ENCODE peak calls at places on chromosome 5, in seven cellular contexts. One of them, this sample, is unnamed.

GRCh38 chr5:1020461-1020961 is 11.9 kb downstream of the NKD2 start:
- DNase-seq in aorta: peak; percentile 65
- DNase-seq in IMR-90: no peak
- DNase-seq in cardiac muscle cell: no peak
- DNase-seq in stomach: no peak
- DNase-seq in neuronal stem cell: no peak
- DNase-seq in A549: no peak
- DNase-seq in this sample: no peak

GRCh38 chr5:22242532-22242931 is 610.6 kb downstream of the CDH12 start:
- DNase-seq in IMR-90: no peak
- DNase-seq in neuronal stem cell: no peak
- DNase-seq in A549: no peak
- DNase-seq in cardiac muscle cell: no peak
- DNase-seq in stomach: no peak
- DNase-seq in aorta: no peak
- DNase-seq in this sample: no peak

GRCh38 chr5:155089649-155090048 is 76.1 kb downstream of the KIF4B start:
- DNase-seq in stomach: no peak
- DNase-seq in neuronal stem cell: no peak
- DNase-seq in aorta: no peak
- DNase-seq in A549: no peak
- DNase-seq in cardiac muscle cell: peak; percentile 25
- DNase-seq in IMR-90: no peak
- DNase-seq in this sample: no peak

GRCh38 chr5:132353593-132353992 is 15.9 kb upstream of the SLC22A5 start:
- DNase-seq in IMR-90: no peak
- DNase-seq in stomach: no peak
- DNase-seq in A549: no peak
- DNase-seq in aorta: no peak
- DNase-seq in neuronal stem cell: no peak
- DNase-seq in cardiac muscle cell: no peak
- DNase-seq in this sample: no peak

GRCh38 chr5:174725991-174726601 is 1.7 kb downstream of the MSX2 start:
- DNase-seq in neuronal stem cell: no peak
- DNase-seq in cardiac muscle cell: no peak
- DNase-seq in aorta: no peak
- DNase-seq in stomach: no peak
- DNase-seq in IMR-90: no peak
- DNase-seq in A549: no peak
- DNase-seq in this sample: no peak

GRCh38 chr5:9544502-9545300 is 1.2 kb downstream of the SEMA5A start:
- DNase-seq in aorta: peak; percentile 95
- DNase-seq in neuronal stem cell: peak; percentile 84
- DNase-seq in IMR-90: peak; percentile 80
- DNase-seq in A549: peak; percentile 59
- DNase-seq in cardiac muscle cell: peak; percentile 87
- DNase-seq in stomach: peak; percentile 82
- DNase-seq in this sample: peak; percentile 91

GRCh38 chr5:125134216-125135081 is 388.0 kb upstream of the ZNF608 start:
- DNase-seq in cardiac muscle cell: peak; percentile 60
- DNase-seq in IMR-90: peak; percentile 91
- DNase-seq in aorta: no peak
- DNase-seq in neuronal stem cell: peak; percentile 17
- DNase-seq in A549: peak; percentile 51
- DNase-seq in stomach: no peak
- DNase-seq in this sample: no peak

GRCh38 chr5:40288791-40289475 is 390.8 kb upstream of the PTGER4 start:
- DNase-seq in aorta: no peak
- DNase-seq in stomach: no peak
- DNase-seq in cardiac muscle cell: no peak
- DNase-seq in IMR-90: no peak
- DNase-seq in neuronal stem cell: no peak
- DNase-seq in A549: no peak
- DNase-seq in this sample: no peak

GRCh38 chr5:170393235-170393634 is 4.1 kb upstream of the KCNMB1 start:
- DNase-seq in cardiac muscle cell: no peak
- DNase-seq in neuronal stem cell: no peak
- DNase-seq in IMR-90: no peak
- DNase-seq in aorta: no peak
- DNase-seq in A549: no peak
- DNase-seq in stomach: no peak
- DNase-seq in this sample: no peak

GRCh38 chr5:154712518-154713437 is 42.4 kb upstream of the LARP1 start:
- DNase-seq in IMR-90: no peak
- DNase-seq in cardiac muscle cell: no peak
- DNase-seq in aorta: no peak
- DNase-seq in A549: no peak
- DNase-seq in stomach: peak; percentile 88
- DNase-seq in neuronal stem cell: no peak
- DNase-seq in this sample: no peak

GRCh38 chr5:82562696-82563240 is 284.6 kb upstream of the RPS23 start:
- DNase-seq in IMR-90: no peak
- DNase-seq in neuronal stem cell: no peak
- DNase-seq in stomach: no peak
- DNase-seq in aorta: no peak
- DNase-seq in cardiac muscle cell: no peak
- DNase-seq in A549: no peak
- DNase-seq in this sample: no peak

GRCh38 chr5:57117601-57118000 is 56.3 kb upstream of the GPBP1 start:
- DNase-seq in A549: no peak
- DNase-seq in stomach: no peak
- DNase-seq in aorta: no peak
- DNase-seq in IMR-90: no peak
- DNase-seq in neuronal stem cell: no peak
- DNase-seq in cardiac muscle cell: no peak
- DNase-seq in this sample: no peak

GRCh38 chr5:148984333-148984732 is 78.5 kb downstream of the SH3TC2 start:
- DNase-seq in aorta: no peak
- DNase-seq in cardiac muscle cell: no peak
- DNase-seq in IMR-90: peak; percentile 76
- DNase-seq in A549: peak; percentile 36
- DNase-seq in stomach: no peak
- DNase-seq in neuronal stem cell: no peak
- DNase-seq in this sample: peak; percentile 81

GRCh38 chr5:145509336-145510150 is 325.6 kb downstream of the PRELID2 start:
- DNase-seq in aorta: no peak
- DNase-seq in cardiac muscle cell: no peak
- DNase-seq in stomach: no peak
- DNase-seq in A549: no peak
- DNase-seq in neuronal stem cell: no peak
- DNase-seq in IMR-90: peak; percentile 63
- DNase-seq in this sample: no peak

GRCh38 chr5:139648205-139649081 is at the start of gene CXXC5:
- DNase-seq in cardiac muscle cell: peak; percentile 92
- DNase-seq in neuronal stem cell: peak; percentile 89
- DNase-seq in IMR-90: peak; percentile 83
- DNase-seq in stomach: peak; percentile 87
- DNase-seq in A549: peak; percentile 81
- DNase-seq in aorta: peak; percentile 96
- DNase-seq in this sample: no peak

GRCh38 chr5:133890776-133891280 is 77.6 kb downstream of the C5orf15 start:
- DNase-seq in cardiac muscle cell: no peak
- DNase-seq in neuronal stem cell: no peak
- DNase-seq in A549: no peak
- DNase-seq in aorta: peak; percentile 34
- DNase-seq in IMR-90: no peak
- DNase-seq in stomach: no peak
- DNase-seq in this sample: peak; percentile 23

GRCh38 chr5:133889271-133889905 is 79.0 kb downstream of the C5orf15 start:
- DNase-seq in aorta: peak; percentile 14
- DNase-seq in stomach: no peak
- DNase-seq in cardiac muscle cell: no peak
- DNase-seq in IMR-90: no peak
- DNase-seq in A549: no peak
- DNase-seq in neuronal stem cell: no peak
- DNase-seq in this sample: no peak

GRCh38 chr5:133891390-133891789 is 77.0 kb downstream of the C5orf15 start:
- DNase-seq in aorta: peak; percentile 44
- DNase-seq in stomach: no peak
- DNase-seq in IMR-90: no peak
- DNase-seq in neuronal stem cell: no peak
- DNase-seq in A549: no peak
- DNase-seq in cardiac muscle cell: no peak
- DNase-seq in this sample: peak; percentile 55

GRCh38 chr5:133888625-133888991 is 79.8 kb downstream of the C5orf15 start:
- DNase-seq in cardiac muscle cell: no peak
- DNase-seq in aorta: peak; percentile 12
- DNase-seq in IMR-90: no peak
- DNase-seq in stomach: no peak
- DNase-seq in neuronal stem cell: no peak
- DNase-seq in A549: no peak
- DNase-seq in this sample: no peak

GRCh38 chr5:133890308-133890707 is 78.1 kb downstream of the C5orf15 start:
- DNase-seq in stomach: no peak
- DNase-seq in neuronal stem cell: no peak
- DNase-seq in cardiac muscle cell: no peak
- DNase-seq in aorta: peak; percentile 22
- DNase-seq in IMR-90: no peak
- DNase-seq in A549: no peak
- DNase-seq in this sample: peak; percentile 29
- H3K4me1 ChIP-seq in stomach: no peaks in the 10 kb centered on the region
- H3K4me1 ChIP-seq in neuronal stem cell: no peaks in the 10 kb centered on the region
- H3K4me1 ChIP-seq in cardiac muscle cell: no peaks in the 10 kb centered on the region
- H3K4me1 ChIP-seq in aorta: no peaks in the 10 kb centered on the region
- H3K4me1 ChIP-seq in IMR-90: no peaks in the 10 kb centered on the region
- H3K4me1 ChIP-seq in A549: no peaks in the 10 kb centered on the region
- H3K4me1 ChIP-seq in this sample: no peaks in the 10 kb centered on the region

DNA sequence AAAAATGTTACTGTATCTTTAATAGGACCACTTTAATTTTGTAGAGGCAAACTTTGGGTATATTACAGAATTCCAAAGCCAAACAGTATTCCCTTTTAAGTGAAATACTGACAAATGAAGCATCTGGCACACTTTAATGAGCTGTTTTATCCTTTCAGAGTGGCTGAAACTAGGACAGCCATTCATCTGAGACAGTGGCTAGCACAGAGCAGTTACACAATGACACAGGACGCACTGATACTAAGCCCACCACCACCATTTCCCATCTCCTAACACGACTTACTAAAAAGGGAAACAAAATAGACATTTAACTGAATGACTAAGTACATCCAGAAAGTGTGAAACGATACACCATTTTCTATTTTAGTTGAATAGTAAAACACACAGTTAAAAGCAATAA is 120.4 kb upstream of the RETREG1 start:
- DNase-seq in cardiac muscle cell: no peak
- DNase-seq in IMR-90: no peak
- DNase-seq in A549: no peak
- DNase-seq in aorta: no peak
- DNase-seq in stomach: no peak
- DNase-seq in neuronal stem cell: no peak
- DNase-seq in this sample: no peak
- H3K4me3 ChIP-seq in cardiac muscle cell: no peak overlapping the region
- H3K4me3 ChIP-seq in IMR-90: no peak overlapping the region
- H3K4me3 ChIP-seq in A549: no peak overlapping the region
- H3K4me3 ChIP-seq in aorta: no peak overlapping the region
- H3K4me3 ChIP-seq in stomach: peak overlapping the region; percentile 11
- H3K4me3 ChIP-seq in neuronal stem cell: no peak overlapping the region
- H3K4me3 ChIP-seq in this sample: no peak overlapping the region

GRCh38 chr5:89268460-89268859 is 385.5 kb upstream of the MEF2C start:
- DNase-seq in IMR-90: no peak
- DNase-seq in neuronal stem cell: no peak
- DNase-seq in A549: no peak
- DNase-seq in aorta: no peak
- DNase-seq in cardiac muscle cell: no peak
- DNase-seq in stomach: no peak
- DNase-seq in this sample: no peak

GRCh38 chr5:89267764-89268163 is 384.8 kb upstream of the MEF2C start:
- DNase-seq in IMR-90: no peak
- DNase-seq in neuronal stem cell: no peak
- DNase-seq in stomach: no peak
- DNase-seq in cardiac muscle cell: no peak
- DNase-seq in aorta: no peak
- DNase-seq in A549: no peak
- DNase-seq in this sample: no peak

GRCh38 chr5:89273289-89273688 is 390.3 kb upstream of the MEF2C start:
- DNase-seq in stomach: no peak
- DNase-seq in cardiac muscle cell: no peak
- DNase-seq in IMR-90: no peak
- DNase-seq in neuronal stem cell: no peak
- DNase-seq in aorta: no peak
- DNase-seq in A549: no peak
- DNase-seq in this sample: no peak

GRCh38 chr5:89270901-89271300 is 387.9 kb upstream of the MEF2C start:
- DNase-seq in A549: no peak
- DNase-seq in aorta: no peak
- DNase-seq in IMR-90: no peak
- DNase-seq in cardiac muscle cell: no peak
- DNase-seq in stomach: no peak
- DNase-seq in neuronal stem cell: no peak
- DNase-seq in this sample: no peak

GRCh38 chr5:89269721-89270120 is 386.7 kb upstream of the MEF2C start:
- DNase-seq in aorta: no peak
- DNase-seq in A549: no peak
- DNase-seq in stomach: no peak
- DNase-seq in neuronal stem cell: no peak
- DNase-seq in IMR-90: no peak
- DNase-seq in cardiac muscle cell: no peak
- DNase-seq in this sample: no peak
- H3K4me1 ChIP-seq in aorta: no peaks in the 10 kb centered on the region
- H3K4me1 ChIP-seq in A549: no peaks in the 10 kb centered on the region
- H3K4me1 ChIP-seq in stomach: no peaks in the 10 kb centered on the region
- H3K4me1 ChIP-seq in neuronal stem cell: peaks cover 4% of the 10 kb centered on the region
- H3K4me1 ChIP-seq in IMR-90: peaks cover 2% of the 10 kb centered on the region
- H3K4me1 ChIP-seq in cardiac muscle cell: peaks cover 8% of the 10 kb centered on the region
- H3K4me1 ChIP-seq in this sample: peaks cover 15% of the 10 kb centered on the region

GRCh38 chr5:17267099-17267498 is 49.7 kb downstream of the BASP1 start:
- DNase-seq in stomach: no peak
- DNase-seq in neuronal stem cell: no peak
- DNase-seq in IMR-90: peak; percentile 65
- DNase-seq in A549: no peak
- DNase-seq in cardiac muscle cell: no peak
- DNase-seq in aorta: no peak
- DNase-seq in this sample: no peak
- H3K4me3 ChIP-seq in stomach: no peak overlapping the region
- H3K4me3 ChIP-seq in neuronal stem cell: no peak overlapping the region
- H3K4me3 ChIP-seq in IMR-90: no peak overlapping the region
- H3K4me3 ChIP-seq in A549: no peak overlapping the region
- H3K4me3 ChIP-seq in cardiac muscle cell: no peak overlapping the region
- H3K4me3 ChIP-seq in aorta: no peak overlapping the region
- H3K4me3 ChIP-seq in this sample: no peak overlapping the region

This sample was measured in RWPE2.